ENCODE peak calls at places on chromosome 17, in five cellular contexts. One of them, this sample, is unnamed.

GRCh38 chr17:67759355-67760171 is 41.8 kb downstream of the NOL11 start:
- DNase-seq in GM12892: no peak
- DNase-seq in H1: no peak
- DNase-seq in SK-N-SH: no peak
- DNase-seq in K562: peak
- DNase-seq in this sample: no peak

GRCh38 chr17:31680126-31680525 is 178.9 kb downstream of the COPRS start:
- DNase-seq in K562: no peak
- DNase-seq in H1: no peak
- DNase-seq in SK-N-SH: no peak
- DNase-seq in GM12892: no peak
- DNase-seq in this sample: no peak

GRCh38 chr17:4931974-4932373 is at the start of gene GP1BA:
- DNase-seq in K562: no peak
- DNase-seq in H1: no peak
- DNase-seq in SK-N-SH: no peak
- DNase-seq in GM12892: no peak
- DNase-seq in this sample: no peak

GRCh38 chr17:41178341-41178740 is 320 bp upstream of the KRTAP4-2 start:
- DNase-seq in SK-N-SH: no peak
- DNase-seq in H1: no peak
- DNase-seq in K562: no peak
- DNase-seq in GM12892: no peak
- DNase-seq in this sample: no peak

GRCh38 chr17:4003501-4004421 is 39.5 kb upstream of the ATP2A3 start:
- DNase-seq in H1: no peak
- DNase-seq in GM12892: no peak
- DNase-seq in K562: peak
- DNase-seq in SK-N-SH: peak
- DNase-seq in this sample: no peak

GRCh38 chr17:35291802-35292201 is 48.9 kb downstream of the SLFN5 start:
- DNase-seq in H1: no peak
- DNase-seq in GM12892: no peak
- DNase-seq in SK-N-SH: no peak
- DNase-seq in K562: no peak
- DNase-seq in this sample: no peak

GRCh38 chr17:7987112-7987893 is 15.1 kb upstream of the GUCY2D start:
- DNase-seq in K562: no peak
- DNase-seq in SK-N-SH: no peak
- DNase-seq in H1: no peak
- DNase-seq in GM12892: no peak
- DNase-seq in this sample: no peak

GRCh38 chr17:20989991-20990855 is 52.6 kb downstream of the USP22 start:
- DNase-seq in K562: no peak
- DNase-seq in H1: no peak
- DNase-seq in SK-N-SH: no peak
- DNase-seq in GM12892: no peak
- DNase-seq in this sample: no peak

GRCh38 chr17:7707858-7708750 is 3.1 kb downstream of the EFNB3 start:
- DNase-seq in H1: no peak
- DNase-seq in SK-N-SH: no peak
- DNase-seq in GM12892: no peak
- DNase-seq in K562: no peak
- DNase-seq in this sample: no peak

GRCh38 chr17:58728831-58729230 is 26.8 kb upstream of the PPM1E start:
- DNase-seq in K562: no peak
- DNase-seq in GM12892: no peak
- DNase-seq in SK-N-SH: no peak
- DNase-seq in H1: no peak
- DNase-seq in this sample: no peak

GRCh38 chr17:73278465-73279453 is 17.1 kb upstream of the CPSF4L start:
- DNase-seq in SK-N-SH: peak
- DNase-seq in GM12892: no peak
- DNase-seq in H1: no peak
- DNase-seq in K562: no peak
- DNase-seq in this sample: no peak

GRCh38 chr17:50603340-50603739 is 31.3 kb upstream of the ABCC3 start:
- DNase-seq in SK-N-SH: peak
- DNase-seq in K562: peak
- DNase-seq in H1: no peak
- DNase-seq in GM12892: peak
- DNase-seq in this sample: peak

GRCh38 chr17:45302649-45303173 is 14.1 kb downstream of the MAP3K14 start:
- DNase-seq in SK-N-SH: no peak
- DNase-seq in K562: no peak
- DNase-seq in GM12892: no peak
- DNase-seq in H1: no peak
- DNase-seq in this sample: no peak

GRCh38 chr17:61209524-61209923 is 190.1 kb upstream of the TBX2 start:
- DNase-seq in K562: no peak
- DNase-seq in GM12892: no peak
- DNase-seq in SK-N-SH: no peak
- DNase-seq in H1: no peak
- DNase-seq in this sample: no peak
- TF ChIP-seq TAF1 in K562: no peak
- TF ChIP-seq TAF1 in GM12892: no peak
- TF ChIP-seq TAF1 in SK-N-SH: no peak
- TF ChIP-seq TAF1 in H1: no peak
- TF ChIP-seq TAF1 in this sample: no peak

GRCh38 chr17:49049265-49049664 is 52.1 kb downstream of the IGF2BP1 start:
- DNase-seq in K562: no peak
- DNase-seq in SK-N-SH: no peak
- DNase-seq in GM12892: no peak
- DNase-seq in H1: no peak
- DNase-seq in this sample: no peak
- TF ChIP-seq TAF1 in K562: no peak
- TF ChIP-seq TAF1 in SK-N-SH: no peak
- TF ChIP-seq TAF1 in GM12892: no peak
- TF ChIP-seq TAF1 in H1: no peak
- TF ChIP-seq TAF1 in this sample: no peak

GRCh38 chr17:52170963-52171572 is 12.6 kb upstream of the CA10 start:
- DNase-seq in SK-N-SH: peak
- DNase-seq in GM12892: no peak
- DNase-seq in K562: no peak
- DNase-seq in H1: no peak
- DNase-seq in this sample: no peak
- TF ChIP-seq TAF1 in SK-N-SH: no peak
- TF ChIP-seq TAF1 in GM12892: no peak
- TF ChIP-seq TAF1 in K562: no peak
- TF ChIP-seq TAF1 in H1: no peak
- TF ChIP-seq TAF1 in this sample: no peak

DNA sequence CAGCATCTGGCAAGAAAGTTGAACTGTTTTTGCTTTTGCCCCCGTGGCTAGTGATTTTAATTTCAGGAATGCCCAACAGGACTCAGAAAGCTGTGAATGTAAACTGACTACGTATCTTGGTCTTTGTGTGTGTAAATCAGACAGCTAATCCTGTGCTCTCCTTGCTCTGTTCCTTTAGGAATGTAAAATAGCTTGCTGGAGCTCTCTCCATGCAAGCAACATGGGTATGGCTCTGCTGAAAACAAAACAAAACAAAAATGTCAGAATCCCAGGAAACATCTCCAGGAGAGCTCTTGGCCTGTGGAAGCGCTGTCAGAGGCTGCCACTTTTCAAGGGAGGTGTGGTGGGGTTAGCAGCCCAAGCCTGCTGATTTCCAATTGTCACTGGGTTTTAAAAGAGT is 161.8 kb upstream of the NOG start:
- DNase-seq in SK-N-SH: no peak
- DNase-seq in GM12892: no peak
- DNase-seq in K562: no peak
- DNase-seq in H1: no peak
- DNase-seq in this sample: no peak
- TF ChIP-seq TAF1 in SK-N-SH: no peak
- TF ChIP-seq TAF1 in GM12892: no peak
- TF ChIP-seq TAF1 in K562: no peak
- TF ChIP-seq TAF1 in H1: no peak
- TF ChIP-seq TAF1 in this sample: no peak

DNA sequence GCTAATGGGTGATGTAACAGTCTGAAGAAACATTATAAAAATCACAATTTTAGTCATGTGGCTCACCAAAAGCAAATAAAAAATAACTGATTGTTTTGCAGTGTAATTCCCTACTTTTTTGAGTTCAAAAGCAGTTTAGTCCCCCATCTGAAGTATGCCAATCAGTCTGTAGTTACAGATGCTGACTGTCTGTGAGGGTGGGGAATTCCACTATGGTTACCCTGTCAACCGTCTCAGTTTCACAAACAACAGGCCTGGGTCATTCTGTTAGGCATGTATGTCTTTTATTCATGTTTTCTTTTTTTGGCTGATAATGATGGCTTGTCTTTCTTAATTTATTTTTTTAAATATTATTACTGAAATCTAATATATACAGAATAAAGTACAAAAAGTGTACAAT is 69.3 kb downstream of the STXBP4 start:
- DNase-seq in SK-N-SH: no peak
- DNase-seq in H1: no peak
- DNase-seq in K562: no peak
- DNase-seq in GM12892: no peak
- DNase-seq in this sample: no peak
- TF ChIP-seq TAF1 in SK-N-SH: no peak
- TF ChIP-seq TAF1 in H1: no peak
- TF ChIP-seq TAF1 in K562: no peak
- TF ChIP-seq TAF1 in GM12892: no peak
- TF ChIP-seq TAF1 in this sample: no peak

GRCh38 chr17:74390680-74391653 is 23.7 kb downstream of the GPR142 start:
- DNase-seq in H1: no peak
- DNase-seq in GM12892: no peak
- DNase-seq in K562: no peak
- DNase-seq in SK-N-SH: no peak
- DNase-seq in this sample: no peak

GRCh38 chr17:74393323-74393942 is 26.1 kb downstream of the GPR142 start:
- DNase-seq in K562: no peak
- DNase-seq in GM12892: no peak
- DNase-seq in SK-N-SH: no peak
- DNase-seq in H1: no peak
- DNase-seq in this sample: no peak

GRCh38 chr17:74394275-74394950 is 27.1 kb downstream of the GPR142 start:
- DNase-seq in GM12892: no peak
- DNase-seq in K562: no peak
- DNase-seq in SK-N-SH: no peak
- DNase-seq in H1: no peak
- DNase-seq in this sample: no peak

GRCh38 chr17:74391771-74392170 is 24.5 kb downstream of the GPR142 start:
- DNase-seq in H1: no peak
- DNase-seq in K562: no peak
- DNase-seq in GM12892: no peak
- DNase-seq in SK-N-SH: no peak
- DNase-seq in this sample: no peak

GRCh38 chr17:74392848-74393247 is 25.5 kb downstream of the GPR142 start:
- DNase-seq in SK-N-SH: no peak
- DNase-seq in K562: peak
- DNase-seq in H1: no peak
- DNase-seq in GM12892: no peak
- DNase-seq in this sample: no peak
- TF ChIP-seq TAF1 in SK-N-SH: no peak
- TF ChIP-seq TAF1 in K562: no peak
- TF ChIP-seq TAF1 in H1: no peak
- TF ChIP-seq TAF1 in GM12892: no peak
- TF ChIP-seq TAF1 in this sample: no peak

DNA sequence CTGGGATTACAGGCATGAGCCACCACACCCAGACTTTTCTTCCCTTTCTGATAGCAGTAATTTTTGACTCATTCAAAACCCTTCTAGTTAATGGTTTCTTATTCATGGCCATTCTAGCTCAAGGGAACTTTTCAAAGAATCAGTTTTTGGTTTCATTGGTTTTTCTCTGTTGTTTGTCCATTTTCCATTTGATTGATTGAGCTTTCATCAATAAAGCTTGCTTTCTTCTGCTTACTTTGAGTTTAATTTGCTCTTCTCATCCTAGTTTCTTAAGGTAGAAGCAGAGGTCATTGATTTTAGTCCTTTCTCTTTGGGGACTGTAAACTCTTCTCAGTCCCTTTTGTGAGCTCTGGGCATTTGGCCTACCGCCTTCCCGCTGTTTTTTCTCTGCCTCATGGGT is 82.0 kb upstream of the CHMP6 start:
- DNase-seq in K562: no peak
- DNase-seq in SK-N-SH: no peak
- DNase-seq in GM12892: no peak
- DNase-seq in H1: no peak
- DNase-seq in this sample: no peak
- TF ChIP-seq TAF1 in K562: no peak
- TF ChIP-seq TAF1 in SK-N-SH: no peak
- TF ChIP-seq TAF1 in GM12892: no peak
- TF ChIP-seq TAF1 in H1: no peak
- TF ChIP-seq TAF1 in this sample: no peak

This sample was measured in GM12891.